ENCODE peak calls at places on chromosomes 7 and 10, in nine cellular contexts. C, D, P, O, S, Z, L, F and Y are unnamed samples.

GRCh38 chr7:65832281-65832680 is 40.6 kb upstream of the VKORC1L1 start:
- DNase-seq in C (no peak), D (no peak), P (no peak), O (peak; percentile 23), S (no peak), Z (peak; percentile 12), L (no peak), F (no peak), Y (no peak)

GRCh38 chr10:73095479-73096021 is 1.1 kb downstream of the P4HA1 start:
- DNase-seq in C (peak; percentile 24), D (peak; percentile 36), P (peak; percentile 57), O (peak; percentile 73), S (no peak), Z (peak; percentile 55), L (no peak), F (no peak), Y (peak; percentile 26)

GRCh38 chr10:117610321-117610720 is 67.8 kb downstream of the EMX2 start:
- DNase-seq in C (no peak), D (no peak), P (peak; percentile 21), O (peak; percentile 3), S (no peak), Z (no peak), L (no peak), F (no peak), Y (no peak)

GRCh38 chr7:118059209-118059608 is 124.8 kb upstream of the LSM8 start:
- DNase-seq in C (no peak), D (no peak), P (no peak), O (peak; percentile 9), S (no peak), Z (no peak), L (no peak), F (no peak), Y (no peak)

GRCh38 chr7:1923409-1924053 is 253.5 kb downstream of the ELFN1 start:
- DNase-seq in C (no peak), D (no peak), P (no peak), O (no peak), S (no peak), Z (no peak), L (no peak), F (no peak), Y (no peak)

GRCh38 chr7:20514364-20514763 is 101.1 kb upstream of the ABCB5 start:
- DNase-seq in C (no peak), D (no peak), P (peak; percentile 98), O (peak; percentile 82), S (no peak), Z (peak; percentile 51), L (no peak), F (peak; percentile 91), Y (peak; percentile 13)

GRCh38 chr7:23767514-23767913 is 57.5 kb downstream of the STK31 start:
- DNase-seq in C (no peak), D (no peak), P (no peak), O (no peak), S (no peak), Z (peak; percentile 14), L (no peak), F (no peak), Y (no peak)

GRCh38 chr7:41503438-41503837 is 199.5 kb downstream of the INHBA start:
- DNase-seq in C (no peak), D (no peak), P (no peak), O (no peak), S (no peak), Z (no peak), L (no peak), F (no peak), Y (no peak)

GRCh38 chr7:129840757-129841156 is 112.0 kb downstream of the UBE2H start:
- DNase-seq in C (no peak), D (no peak), P (no peak), O (peak; percentile 46), S (no peak), Z (no peak), L (no peak), F (no peak), Y (no peak)

GRCh38 chr7:27143022-27143949 is at the start of gene HOXA5:
- DNase-seq in C (no peak), D (no peak), P (no peak), O (peak; percentile 97), S (no peak), Z (peak; percentile 96), L (no peak), F (no peak), Y (no peak)